ENCODE peak calls at places on chromosomes 4 and X, in five cellular contexts. A is GM23248, H is PC-3, O is SK-N-SH, Y is HCT116. D is an unnamed sample. For H3K9me2, the result is how much of the 10 kb centered on the place peaks cover.

GRCh38 chr4:140213116-140213515 is 59.1 kb upstream of the MAML3 start:
- DNase-seq in A (peak), H (peak), O (no peak), Y (no peak), D (no peak)

GRCh38 chrX:41452565-41452964 is 5.4 kb downstream of the NYX start:
- DNase-seq in A (peak), H (no peak), O (no peak), Y (no peak), D (no peak)

GRCh38 chr4:39104255-39104654 is 42.2 kb downstream of the KLHL5 start:
- DNase-seq in A (no peak), H (peak), O (no peak), Y (no peak), D (no peak)

GRCh38 chr4:43776371-43776770 is 672.2 kb downstream of the KCTD8 start:
- DNase-seq in A (peak), H (peak), O (peak), Y (no peak), D (peak)

GRCh38 chrX:153401133-153401764 is at the start of gene PNMA6E:
- DNase-seq in A (no peak), H (no peak), O (no peak), Y (no peak), D (peak)

GRCh38 chr4:41505161-41505653 is 32.8 kb upstream of the LIMCH1 start:
- DNase-seq in A (peak), H (peak), O (peak), Y (no peak), D (no peak)

GRCh38 chr4:184649971-184650855 is 675 bp downstream of the PRIMPOL start:
- DNase-seq in A (peak), H (peak), O (peak), Y (no peak), D (peak)

GRCh38 chrX:69126642-69127041 is 38.6 kb downstream of the PJA1 start:
- DNase-seq in A (no peak), H (no peak), O (no peak), Y (no peak), D (no peak)

GRCh38 chr4:145619639-145619996 is 433 bp downstream of the MMAA start:
- DNase-seq in A (peak), H (peak), O (peak), Y (peak), D (peak)

GRCh38 chrX:13885591-13885990 is 68.7 kb upstream of the GPM6B start:
- DNase-seq in A (no peak), H (no peak), O (no peak), Y (no peak), D (no peak)

GRCh38 chr4:176185068-176185467 is 10.3 kb downstream of the SPATA4 start:
- DNase-seq in A (peak), H (peak), O (no peak), Y (no peak), D (no peak)

GRCh38 chr4:84401669-84402068 is 97.4 kb downstream of the NKX6-1 start:
- DNase-seq in A (no peak), H (peak), O (no peak), Y (peak), D (no peak)

GRCh38 chr4:15651682-15652081 is 3.5 kb downstream of the FBXL5 start:
- DNase-seq in A (peak), H (no peak), O (no peak), Y (no peak), D (no peak)

GRCh38 chr4:48779095-48779997 is 733 bp downstream of the FRYL start:
- DNase-seq in A (peak), H (peak), O (peak), Y (no peak), D (peak)

GRCh38 chr4:83387922-83388676 is 53.5 kb upstream of the HPSE start:
- DNase-seq in A (peak), H (no peak), O (no peak), Y (no peak), D (peak)

GRCh38 chrX:148624951-148625350 is 124.5 kb downstream of the AFF2 start:
- DNase-seq in A (no peak), H (no peak), O (no peak), Y (no peak), D (peak)

GRCh38 chr4:173509031-173510001 is 20.7 kb downstream of the HAND2 start:
- DNase-seq in A (peak), H (no peak), O (peak), Y (no peak), D (peak)

GRCh38 chr4:43757147-43757546 is 691.5 kb downstream of the KCTD8 start:
- DNase-seq in A (peak), H (no peak), O (no peak), Y (no peak), D (no peak)

DNA sequence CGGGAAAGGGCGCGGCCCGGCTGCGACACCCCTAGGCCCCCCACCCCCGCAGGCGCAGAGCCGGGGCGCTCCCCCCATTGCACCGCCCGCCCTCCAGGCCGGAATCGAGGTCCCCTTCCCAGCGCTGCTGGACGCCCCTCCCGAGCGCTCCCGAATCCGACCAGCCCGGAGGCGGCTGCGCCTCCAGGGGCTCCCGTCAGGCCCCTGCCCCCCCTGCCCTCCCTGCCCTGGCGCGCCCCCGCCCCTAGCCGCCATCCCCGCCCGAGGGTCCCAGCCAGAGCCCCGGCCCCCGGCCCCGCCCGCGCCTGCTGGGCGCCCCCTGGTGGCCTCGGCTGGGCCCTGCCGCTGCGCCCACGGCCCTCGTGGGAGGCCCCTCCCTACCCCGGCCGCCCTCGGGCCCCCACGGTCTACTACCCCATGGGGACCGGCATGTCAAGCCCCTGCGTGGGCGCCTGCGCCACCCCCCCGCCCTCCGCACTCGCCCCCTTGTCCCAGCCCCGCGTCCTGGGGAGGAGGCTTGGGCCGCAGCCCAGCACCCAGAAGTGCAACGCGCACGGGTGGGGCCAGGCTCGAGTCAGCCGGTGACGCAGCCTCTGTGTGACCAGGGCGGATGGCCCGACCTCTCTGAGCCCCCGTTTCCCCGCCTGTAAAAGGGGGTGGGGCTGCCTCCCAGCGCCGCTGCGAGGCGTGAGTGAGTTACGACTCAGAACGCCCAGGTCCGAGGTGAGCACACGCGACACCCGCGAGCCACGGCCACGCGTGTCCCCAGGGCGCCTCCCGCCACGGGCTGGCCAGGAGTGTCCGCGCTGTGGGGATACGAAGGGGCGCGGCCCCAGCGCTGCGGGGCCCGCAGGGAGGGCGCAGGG is 104.9 kb downstream of the FAM53A start:
- DNase-seq in A (peak), H (peak), O (peak), Y (peak), D (peak)
- H3K9ac ChIP-seq in A (peak), H (peak), O (peak), Y (peak), D (peak)

GRCh38 chr4:168715889-168716288 is 219.0 kb downstream of the PALLD start:
- DNase-seq in A (no peak), H (no peak), O (no peak), Y (no peak), D (no peak)

GRCh38 chr4:168713193-168713592 is 216.3 kb downstream of the PALLD start:
- DNase-seq in A (no peak), H (no peak), O (no peak), Y (no peak), D (no peak)

GRCh38 chr4:168719725-168720124 is 222.9 kb downstream of the PALLD start:
- DNase-seq in A (no peak), H (no peak), O (no peak), Y (no peak), D (no peak)

GRCh38 chr4:168717852-168718251 is 221.0 kb downstream of the PALLD start:
- DNase-seq in A (no peak), H (no peak), O (no peak), Y (no peak), D (no peak)

DNA sequence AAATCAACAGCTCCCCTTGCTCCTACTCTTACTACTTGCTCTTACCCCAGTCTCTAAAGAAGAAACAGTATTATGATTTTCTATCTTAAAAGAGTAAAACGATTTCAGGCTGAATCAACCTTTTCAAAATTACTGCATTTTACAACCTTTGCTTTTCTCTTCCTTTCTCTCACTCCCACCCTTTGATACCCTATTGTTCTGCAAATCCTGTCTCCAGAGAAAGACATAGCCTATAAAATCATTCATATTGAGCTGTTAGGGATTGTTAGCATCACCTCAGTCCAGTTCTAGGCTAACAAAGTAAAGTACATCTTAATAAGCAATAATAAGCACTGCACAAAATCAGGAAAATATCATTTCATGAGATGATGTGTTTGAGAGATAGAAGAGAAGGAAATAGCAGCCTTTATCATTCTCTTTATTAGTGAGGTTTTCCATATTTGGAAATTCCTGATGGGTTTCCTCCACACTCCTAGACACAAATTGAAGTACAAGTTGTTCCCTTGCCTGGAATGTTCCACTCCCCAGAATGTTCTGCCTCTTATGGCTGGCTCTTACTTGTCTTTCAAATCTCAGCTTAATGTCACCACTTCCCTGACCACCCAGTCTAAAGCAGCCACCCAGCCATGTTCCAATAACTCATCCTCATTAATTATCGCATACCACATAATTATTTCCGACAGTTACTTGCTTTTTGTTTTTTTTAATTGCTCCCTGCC is 219.7 kb downstream of the PALLD start:
- DNase-seq in A (no peak), H (no peak), O (no peak), Y (no peak), D (no peak)
- H3K9me2 ChIP-seq in A (under half), H (under half), O (under half), Y (under half), D (under half)

DNA sequence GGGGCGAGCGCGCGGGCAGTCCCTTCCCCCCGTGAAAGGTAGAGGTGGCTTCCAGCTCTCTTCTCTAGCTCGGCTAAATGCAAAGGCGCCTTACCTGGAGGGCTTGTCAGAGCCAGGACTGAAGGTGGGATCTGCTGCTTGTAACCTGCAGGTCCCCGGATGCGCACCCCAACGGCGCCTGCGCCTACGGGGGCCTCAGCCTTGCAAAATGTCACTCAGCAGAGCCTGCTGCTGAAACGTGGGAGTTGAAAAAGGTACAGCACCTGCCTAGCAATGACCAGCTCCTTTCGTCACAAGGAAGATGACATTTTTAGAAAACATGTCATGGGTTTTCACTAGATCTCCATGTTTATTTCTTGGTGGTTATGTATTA is 583 bp downstream of the ABHD18 start:
- DNase-seq in A (peak), H (peak), O (peak), Y (peak), D (peak)
- H3K9ac ChIP-seq in A (peak), H (peak), O (peak), Y (peak), D (peak)

GRCh38 chr4:104429150-104429741 is 65.4 kb downstream of the CXXC4 start:
- DNase-seq in A (no peak), H (no peak), O (no peak), Y (no peak), D (no peak)
- H3K9me2 ChIP-seq in A (under half), H (under half), O (under half), Y (under half), D (under half)

DNA sequence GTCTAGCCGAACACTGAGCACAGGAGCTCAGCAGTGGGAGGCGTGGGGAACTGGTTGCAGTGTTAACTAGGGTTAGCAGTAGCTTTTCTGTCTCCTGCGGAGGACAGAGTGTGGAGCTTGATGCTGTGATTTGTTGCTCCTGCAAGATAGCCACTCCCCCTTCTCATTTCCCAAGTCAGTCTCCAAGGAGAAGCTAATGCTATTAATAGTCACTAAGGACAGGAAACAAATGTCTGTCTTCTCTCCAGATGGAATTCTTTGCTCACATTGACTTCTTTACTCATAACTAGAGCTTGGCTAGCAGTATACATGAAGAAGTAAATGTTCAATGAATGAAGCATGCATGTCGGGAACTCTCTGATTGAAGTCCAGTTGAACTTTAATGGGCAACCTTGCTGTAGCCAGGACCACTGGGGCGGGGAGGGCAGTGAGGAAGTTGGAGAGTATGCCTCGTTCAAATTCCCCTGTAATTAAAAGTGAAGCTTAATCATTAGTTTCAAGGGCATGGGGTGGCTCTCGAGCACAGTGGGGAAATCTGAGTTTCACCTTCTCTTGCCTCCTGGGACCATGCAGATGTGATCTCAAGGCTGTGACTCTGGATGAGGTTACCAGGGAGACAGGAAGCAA is 156.7 kb upstream of the SCML1 start:
- DNase-seq in A (peak), H (no peak), O (no peak), Y (no peak), D (no peak)
- H3K9ac ChIP-seq in A (no peak), H (no peak), O (no peak), Y (no peak), D (no peak)

GRCh38 chr4:1492636-1493539 is 86.6 kb upstream of the NKX1-1 start:
- DNase-seq in A (no peak), H (no peak), O (peak), Y (no peak), D (no peak)

GRCh38 chr4:1491630-1492457 is 85.6 kb upstream of the NKX1-1 start:
- DNase-seq in A (no peak), H (no peak), O (no peak), Y (no peak), D (no peak)

GRCh38 chr4:1490011-1490905 is 84.0 kb upstream of the NKX1-1 start:
- DNase-seq in A (no peak), H (no peak), O (peak), Y (no peak), D (no peak)

GRCh38 chr4:1489639-1489995 is 83.4 kb upstream of the NKX1-1 start:
- DNase-seq in A (no peak), H (no peak), O (no peak), Y (no peak), D (no peak)

DNA sequence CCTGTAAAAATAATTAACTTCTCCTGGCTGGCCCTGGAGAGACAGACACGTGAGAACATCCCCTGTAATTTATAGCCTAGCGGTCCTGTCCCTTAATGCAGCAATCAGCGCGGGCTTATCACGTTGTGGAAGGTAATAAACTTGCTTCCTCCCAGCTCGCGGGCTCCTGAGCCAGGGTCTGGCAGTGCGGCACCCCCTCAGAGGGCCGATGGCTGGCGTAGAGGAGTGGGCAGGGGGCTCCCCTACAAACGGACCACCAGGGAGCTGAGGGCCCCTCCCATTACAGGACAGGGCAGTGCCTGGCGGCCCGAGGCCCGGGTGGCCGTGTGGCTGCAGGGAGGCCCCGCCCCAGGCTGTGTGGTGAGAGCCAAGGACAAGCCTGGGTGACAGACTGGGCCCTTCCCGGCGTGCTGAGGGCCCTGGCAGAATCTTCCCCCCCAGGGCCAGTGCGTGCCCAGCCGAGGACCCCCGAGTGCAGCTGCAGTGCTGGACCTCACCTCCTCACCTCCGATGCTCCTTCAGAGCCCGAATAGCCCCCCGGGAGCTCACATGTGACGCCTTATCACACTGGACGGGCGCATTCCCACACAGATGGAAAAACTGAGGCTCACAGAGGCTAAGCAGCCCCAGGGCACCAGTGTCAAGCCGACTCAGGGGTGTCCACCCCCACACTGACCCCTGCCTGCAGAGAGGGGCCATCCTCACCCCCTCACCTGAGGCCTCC is 84.8 kb upstream of the NKX1-1 start:
- DNase-seq in A (no peak), H (no peak), O (peak), Y (no peak), D (no peak)
- H3K9me2 ChIP-seq in A (under half), H (under half), O (under half), Y (under half), D (under half)

D was measured in Karpas-422.